ENCODE peak calls at places on chromosomes 11 and 22, in eight cellular contexts. One of them, this sample, is unnamed.

GRCh38 chr11:121157756-121158155 is 56.7 kb downstream of the TECTA start:
- DNase-seq in neural progenitor cell: no peak
- DNase-seq in C1 segment of cervical spinal cord: no peak
- DNase-seq in A549: no peak
- DNase-seq in activated CD8-positive, alpha-beta memory T cell treated with anti-CD3 and anti-CD28 coated beads for 24 hours: no peak
- DNase-seq in activated CD4-positive, alpha-beta T cell treated with anti-CD3 and anti-CD28 coated beads for 4 hours: no peak
- DNase-seq in fibroblast of the conjunctiva: no peak
- DNase-seq in esophagus squamous epithelium: no peak
- DNase-seq in this sample: no peak

GRCh38 chr11:86802601-86803051 is 2.3 kb downstream of the PRSS23 start:
- DNase-seq in neural progenitor cell: peak
- DNase-seq in C1 segment of cervical spinal cord: no peak
- DNase-seq in A549: peak
- DNase-seq in activated CD8-positive, alpha-beta memory T cell treated with anti-CD3 and anti-CD28 coated beads for 24 hours: no peak
- DNase-seq in activated CD4-positive, alpha-beta T cell treated with anti-CD3 and anti-CD28 coated beads for 4 hours: no peak
- DNase-seq in fibroblast of the conjunctiva: peak
- DNase-seq in esophagus squamous epithelium: no peak
- DNase-seq in this sample: no peak

GRCh38 chr11:15967966-15968365 is 388.4 kb downstream of the SOX6 start:
- DNase-seq in neural progenitor cell: no peak
- DNase-seq in C1 segment of cervical spinal cord: no peak
- DNase-seq in A549: no peak
- DNase-seq in activated CD8-positive, alpha-beta memory T cell treated with anti-CD3 and anti-CD28 coated beads for 24 hours: no peak
- DNase-seq in activated CD4-positive, alpha-beta T cell treated with anti-CD3 and anti-CD28 coated beads for 4 hours: no peak
- DNase-seq in fibroblast of the conjunctiva: peak
- DNase-seq in esophagus squamous epithelium: no peak
- DNase-seq in this sample: no peak

GRCh38 chr11:34825670-34826383 is 90.4 kb downstream of the APIP start:
- DNase-seq in neural progenitor cell: no peak
- DNase-seq in C1 segment of cervical spinal cord: peak
- DNase-seq in A549: no peak
- DNase-seq in activated CD8-positive, alpha-beta memory T cell treated with anti-CD3 and anti-CD28 coated beads for 24 hours: no peak
- DNase-seq in activated CD4-positive, alpha-beta T cell treated with anti-CD3 and anti-CD28 coated beads for 4 hours: no peak
- DNase-seq in fibroblast of the conjunctiva: no peak
- DNase-seq in esophagus squamous epithelium: no peak
- DNase-seq in this sample: no peak

GRCh38 chr11:1643146-1643690 is 13.6 kb downstream of the KRTAP5-5 start:
- DNase-seq in neural progenitor cell: no peak
- DNase-seq in C1 segment of cervical spinal cord: no peak
- DNase-seq in A549: no peak
- DNase-seq in activated CD8-positive, alpha-beta memory T cell treated with anti-CD3 and anti-CD28 coated beads for 24 hours: no peak
- DNase-seq in activated CD4-positive, alpha-beta T cell treated with anti-CD3 and anti-CD28 coated beads for 4 hours: no peak
- DNase-seq in fibroblast of the conjunctiva: no peak
- DNase-seq in esophagus squamous epithelium: no peak
- DNase-seq in this sample: no peak

GRCh38 chr11:92550411-92550810 is 325.8 kb downstream of the FAT3 start:
- DNase-seq in neural progenitor cell: peak
- DNase-seq in C1 segment of cervical spinal cord: no peak
- DNase-seq in A549: no peak
- DNase-seq in activated CD8-positive, alpha-beta memory T cell treated with anti-CD3 and anti-CD28 coated beads for 24 hours: no peak
- DNase-seq in activated CD4-positive, alpha-beta T cell treated with anti-CD3 and anti-CD28 coated beads for 4 hours: no peak
- DNase-seq in fibroblast of the conjunctiva: no peak
- DNase-seq in esophagus squamous epithelium: no peak
- DNase-seq in this sample: no peak

GRCh38 chr11:91396243-91397133 is 828.1 kb upstream of the FAT3 start:
- DNase-seq in neural progenitor cell: no peak
- DNase-seq in C1 segment of cervical spinal cord: no peak
- DNase-seq in A549: peak
- DNase-seq in activated CD8-positive, alpha-beta memory T cell treated with anti-CD3 and anti-CD28 coated beads for 24 hours: no peak
- DNase-seq in activated CD4-positive, alpha-beta T cell treated with anti-CD3 and anti-CD28 coated beads for 4 hours: no peak
- DNase-seq in fibroblast of the conjunctiva: no peak
- DNase-seq in esophagus squamous epithelium: no peak
- DNase-seq in this sample: no peak

GRCh38 chr11:108498046-108498815 is at the start of gene POGLUT3:
- DNase-seq in neural progenitor cell: peak
- DNase-seq in C1 segment of cervical spinal cord: no peak
- DNase-seq in A549: peak
- DNase-seq in activated CD8-positive, alpha-beta memory T cell treated with anti-CD3 and anti-CD28 coated beads for 24 hours: peak
- DNase-seq in activated CD4-positive, alpha-beta T cell treated with anti-CD3 and anti-CD28 coated beads for 4 hours: peak
- DNase-seq in fibroblast of the conjunctiva: peak
- DNase-seq in esophagus squamous epithelium: no peak
- DNase-seq in this sample: peak

GRCh38 chr22:37549704-37550059 is 10.6 kb upstream of the CDC42EP1 start:
- DNase-seq in neural progenitor cell: peak
- DNase-seq in C1 segment of cervical spinal cord: peak
- DNase-seq in A549: no peak
- DNase-seq in activated CD8-positive, alpha-beta memory T cell treated with anti-CD3 and anti-CD28 coated beads for 24 hours: no peak
- DNase-seq in activated CD4-positive, alpha-beta T cell treated with anti-CD3 and anti-CD28 coated beads for 4 hours: no peak
- DNase-seq in fibroblast of the conjunctiva: no peak
- DNase-seq in esophagus squamous epithelium: no peak
- DNase-seq in this sample: no peak